ENCODE peak calls at places on chromosomes 11 and 22, in seven cellular contexts. H is activated CD4-positive, CD25-positive, alpha-beta regulatory T cell; L is 8988T; D is nephron progenitor cell; A is SJSA1; J is H4; N is sigmoid colon. Q is an unnamed sample.

GRCh38 chr11:127966821-127967220 is 620.5 kb downstream of the ETS1 start:
- DNase-seq in N (no peak), H (no peak), D (no peak), L (no peak), J (no peak), A (no peak), Q (peak)

GRCh38 chr11:18956630-18957029 is 17.4 kb upstream of the MRGPRX1 start:
- DNase-seq in A (no peak), H (no peak), L (no peak), D (no peak), N (no peak), J (no peak), Q (no peak)

GRCh38 chr11:70109006-70109405 is 30.9 kb downstream of the ANO1 start:
- DNase-seq in A (no peak), D (peak), N (no peak), H (no peak), J (no peak), L (no peak), Q (no peak)

GRCh38 chr11:128692750-128693578 is 908 bp upstream of the FLI1 start:
- DNase-seq in L (no peak), D (peak), A (peak), N (no peak), H (no peak), J (no peak), Q (no peak)

GRCh38 chr11:87223816-87224215 is 186.1 kb downstream of the TMEM135 start:
- DNase-seq in A (no peak), N (no peak), L (no peak), D (no peak), H (no peak), J (no peak), Q (peak)

GRCh38 chr22:20130319-20130718 is 1.3 kb upstream of the ZDHHC8 start:
- DNase-seq in N (no peak), D (no peak), L (no peak), J (no peak), H (no peak), A (no peak), Q (no peak)

GRCh38 chr11:79437981-79438630 is 2.7 kb downstream of the TENM4 start:
- DNase-seq in J (no peak), H (no peak), D (peak), L (no peak), N (peak), A (no peak), Q (peak)

GRCh38 chr11:65422104-65422632 is 430 bp upstream of the NEAT1 start:
- DNase-seq in A (peak), H (peak), J (peak), D (peak), L (peak), N (peak), Q (peak)

GRCh38 chr11:130527648-130528300 is 79.3 kb downstream of the ADAMTS15 start:
- DNase-seq in N (no peak), H (no peak), A (peak), L (no peak), D (no peak), J (peak), Q (peak)

GRCh38 chr11:73203322-73203721 is 14.8 kb upstream of the P2RY2 start:
- DNase-seq in H (no peak), L (no peak), N (peak), J (no peak), D (no peak), A (no peak), Q (no peak)

GRCh38 chr22:46110215-46110614 is 40.1 kb upstream of the PPARA start:
- DNase-seq in D (no peak), J (no peak), A (no peak), N (peak), H (no peak), L (no peak), Q (no peak)

GRCh38 chr22:25153961-25154685 is 45.5 kb upstream of the CRYBB3 start:
- DNase-seq in L (no peak), H (no peak), J (peak), N (peak), A (no peak), D (no peak), Q (peak)

GRCh38 chr11:102347526-102348331 is 715 bp downstream of the BIRC2 start:
- DNase-seq in A (peak), N (no peak), L (no peak), D (no peak), H (no peak), J (no peak), Q (peak)

GRCh38 chr11:63945482-63946163 is 6.8 kb downstream of the NAA40 start:
- DNase-seq in L (peak), A (peak), N (peak), J (peak), D (peak), H (no peak), Q (peak)

GRCh38 chr22:28582806-28583205 is 96.8 kb downstream of the TTC28 start:
- DNase-seq in A (peak), J (peak), D (no peak), H (no peak), L (no peak), N (no peak), Q (no peak)

GRCh38 chr22:28817919-28818859 is 17.8 kb upstream of the XBP1 start:
- DNase-seq in L (no peak), A (no peak), J (no peak), D (no peak), N (peak), H (no peak), Q (no peak)

GRCh38 chr11:116731097-116731761 is 41.6 kb downstream of the BUD13 start:
- DNase-seq in H (no peak), N (no peak), L (no peak), A (no peak), D (peak), J (no peak), Q (peak)

GRCh38 chr11:11979487-11980117 is 28.8 kb downstream of the DKK3 start:
- DNase-seq in J (peak), L (no peak), A (peak), N (peak), H (no peak), D (no peak), Q (peak)

GRCh38 chr11:128902515-128903066 is 11.4 kb downstream of the KCNJ5 start:
- DNase-seq in A (no peak), N (no peak), H (no peak), D (no peak), L (no peak), J (no peak), Q (no peak)

GRCh38 chr11:2175659-2176058 is 4.0 kb upstream of the TH start:
- DNase-seq in H (no peak), L (no peak), J (peak), D (no peak), N (no peak), A (no peak), Q (peak)

GRCh38 chr22:19523240-19524169 is 705 bp downstream of the CLDN5 start:
- DNase-seq in L (no peak), N (no peak), H (no peak), D (peak), J (no peak), A (peak), Q (peak)

GRCh38 chr22:37226514-37226913 is 14.2 kb upstream of the SSTR3 start:
- DNase-seq in H (no peak), J (no peak), D (no peak), A (no peak), N (no peak), L (no peak), Q (no peak)

GRCh38 chr11:32115406-32115805 is 24.5 kb downstream of the RCN1 start:
- DNase-seq in H (no peak), D (no peak), J (no peak), A (no peak), L (no peak), N (no peak), Q (no peak)

GRCh38 chr22:35109613-35110012 is 43.7 kb downstream of the ISX start:
- DNase-seq in N (no peak), H (no peak), L (no peak), D (no peak), A (no peak), J (no peak), Q (no peak)

GRCh38 chr11:112670806-112671570 is 290.2 kb upstream of the NCAM1 start:
- DNase-seq in N (no peak), L (no peak), D (no peak), H (no peak), A (no peak), J (no peak), Q (no peak)